ENCODE peak calls at places on chromosomes 5 and 9, in five cellular contexts. L is T-helper 1 cell, X is AG04450, V is HuH-7.5, T is HCEC 1CT. K is an unnamed sample.

GRCh38 chr9:73149371-73150067 is 2.1 kb upstream of the ANXA1 start:
- DNase-seq in L (no peak), X (peak; percentile 60), V (no peak), T (peak; percentile 91), K (peak; percentile 57)

GRCh38 chr9:92762781-92763708 is 1.6 kb downstream of the BICD2 start:
- DNase-seq in L (no peak), X (no peak), V (no peak), T (no peak), K (no peak)

GRCh38 chr9:95399261-95399660 is 81.8 kb upstream of the FANCC start:
- DNase-seq in L (no peak), X (no peak), V (no peak), T (no peak), K (no peak)

GRCh38 chr5:115246361-115246991 is 16.2 kb downstream of the PGGT1B start:
- DNase-seq in L (no peak), X (no peak), V (no peak), T (peak; percentile 44), K (no peak)

GRCh38 chr5:150038547-150038946 is 38.0 kb downstream of the HMGXB3 start:
- DNase-seq in L (no peak), X (no peak), V (no peak), T (no peak), K (no peak)

GRCh38 chr9:31637861-31638260 is 746.6 kb upstream of the ACO1 start:
- DNase-seq in L (no peak), X (no peak), V (no peak), T (no peak), K (no peak)

GRCh38 chr9:101758300-101758930 is 20.0 kb upstream of the GRIN3A start:
- DNase-seq in L (no peak), X (no peak), V (no peak), T (no peak), K (no peak)

GRCh38 chr9:118809160-118809625 is 560.0 kb downstream of the BRINP1 start:
- DNase-seq in L (no peak), X (no peak), V (no peak), T (no peak), K (no peak)

GRCh38 chr9:6015278-6016157 is at the start of gene RANBP6:
- DNase-seq in L (peak; percentile 76), X (peak; percentile 39), V (peak; percentile 47), T (peak; percentile 80), K (peak; percentile 43)

GRCh38 chr5:44875661-44876250 is 67.0 kb downstream of the MRPS30 start:
- DNase-seq in L (no peak), X (peak; percentile 36), V (no peak), T (peak; percentile 86), K (no peak)

GRCh38 chr9:37141015-37141414 is 20.6 kb downstream of the ZCCHC7 start:
- DNase-seq in L (no peak), X (no peak), V (no peak), T (no peak), K (no peak)

GRCh38 chr9:137053944-137054931 is at the start of gene ENTPD2:
- DNase-seq in L (no peak), X (no peak), V (peak; percentile 86), T (no peak), K (no peak)

GRCh38 chr9:82271099-82271498 is 282.5 kb downstream of the SPATA31D1 start:
- DNase-seq in L (no peak), X (peak; percentile 89), V (no peak), T (no peak), K (peak; percentile 21)

GRCh38 chr9:114803886-114804285 is 2.0 kb downstream of the TNFSF15 start:
- DNase-seq in L (no peak), X (peak; percentile 45), V (no peak), T (peak; percentile 65), K (no peak)

GRCh38 chr9:134538856-134539562 is 102.6 kb upstream of the COL5A1 start:
- DNase-seq in L (no peak), X (no peak), V (no peak), T (no peak), K (no peak)